ENCODE peak calls at places on chromosomes 4 and X, in six cellular contexts. P is stimulated activated naive CD8-positive, alpha-beta T cell treated with anti-CD3 and anti-CD28 coated beads, Interleukin-15, Interleukin-2, amounts not matched to agents 100 U/mL and 50 U/mL, for 24 hours; K is activated naive CD8-positive, alpha-beta T cell treated with anti-CD3 and anti-CD28 coated beads, Interleukin-2, amount 50 U/mL, for 24 hours; Y is right cardiac atrium; S is CD4-positive, alpha-beta T cell; L is upper lobe of right lung. D is an unnamed sample.
A peak's percentile ranks its signal among the peaks of the same experiment; 100 is the strongest.

GRCh38 chr4:5019796-5020195 is 538 bp upstream of the CYTL1 start:
- ATAC-seq in L (no peak), S (no peak), P (no peak), Y (no peak), K (no peak), D (no peak)

GRCh38 chr4:73864973-73865372 is 4.2 kb upstream of the CXCL1 start:
- ATAC-seq in P (no peak), L (no peak), Y (peak; percentile 50), S (no peak), K (no peak), D (no peak)

GRCh38 chrX:37686348-37686736 is 751 bp downstream of the XK start:
- ATAC-seq in K (no peak), L (no peak), P (no peak), S (no peak), Y (no peak), D (no peak)

GRCh38 chrX:37672563-37672962 is 13.0 kb upstream of the XK start:
- ATAC-seq in K (no peak), S (no peak), P (no peak), L (no peak), Y (no peak), D (no peak)

GRCh38 chrX:124337916-124338315 is 5.5 kb downstream of the TEX13D start:
- ATAC-seq in K (peak; percentile 35), Y (no peak), P (no peak), L (no peak), S (no peak), D (no peak)

GRCh38 chrX:22674947-22675346 is 324.8 kb upstream of the DDX53 start:
- ATAC-seq in S (no peak), Y (no peak), L (no peak), P (no peak), K (no peak), D (no peak)

GRCh38 chr4:158856852-158857251 is 88.0 kb downstream of the FNIP2 start:
- ATAC-seq in P (peak; percentile 72), Y (peak; percentile 78), K (no peak), S (peak; percentile 59), L (peak; percentile 72), D (peak; percentile 73)

GRCh38 chrX:118062817-118063615 is 53.6 kb downstream of the KLHL13 start:
- ATAC-seq in P (no peak), K (no peak), L (no peak), Y (no peak), S (no peak), D (no peak)

GRCh38 chr4:182245541-182246245 is 2.5 kb downstream of the TENM3 start:
- ATAC-seq in P (no peak), S (no peak), K (no peak), L (no peak), Y (no peak), D (no peak)

GRCh38 chrX:108156082-108156481 is 64.5 kb downstream of the ATG4A start:
- ATAC-seq in P (no peak), L (no peak), S (no peak), Y (no peak), K (no peak), D (no peak)

GRCh38 chrX:97494756-97495372 is 611.2 kb downstream of the RPA4 start:
- ATAC-seq in Y (no peak), L (no peak), P (peak; percentile 81), K (peak; percentile 81), S (no peak), D (no peak)

GRCh38 chrX:123988423-123989116 is 27.1 kb downstream of the STAG2 start:
- ATAC-seq in L (no peak), Y (no peak), K (no peak), S (no peak), P (no peak), D (no peak)

GRCh38 chr4:188015025-188015778 is 19.6 kb downstream of the ZFP42 start:
- ATAC-seq in K (no peak), Y (no peak), S (no peak), P (no peak), L (peak; percentile 61), D (no peak)

GRCh38 chr4:69583543-69583942 is 55.9 kb downstream of the UGT2A2 start:
- ATAC-seq in K (no peak), S (no peak), Y (no peak), L (no peak), P (no peak), D (no peak)

GRCh38 chrX:11757729-11758399 is at the start of gene MSL3:
- ATAC-seq in L (peak; percentile 86), P (peak; percentile 33), S (peak; percentile 43), Y (peak; percentile 79), K (peak; percentile 26), D (peak; percentile 75)

GRCh38 chrX:28398352-28398751 is 188.9 kb upstream of the IL1RAPL1 start:
- ATAC-seq in Y (no peak), S (no peak), L (no peak), P (no peak), K (no peak), D (no peak)

GRCh38 chr4:83340692-83341343 is 6.2 kb upstream of the HPSE start:
- ATAC-seq in S (peak; percentile 58), P (peak; percentile 99), L (no peak), Y (no peak), K (peak; percentile 99), D (no peak)

GRCh38 chr4:147808447-147808846 is 76.6 kb downstream of the ARHGAP10 start:
- ATAC-seq in Y (no peak), P (no peak), L (peak; percentile 84), K (no peak), S (no peak), D (no peak)

GRCh38 chrX:129741880-129742758 is 3.3 kb downstream of the XPNPEP2 start:
- ATAC-seq in K (no peak), P (no peak), Y (peak; percentile 45), S (no peak), L (no peak), D (no peak)

GRCh38 chr4:81635747-81636146 is 164.0 kb upstream of the RASGEF1B start:
- ATAC-seq in Y (peak; percentile 44), K (no peak), P (no peak), L (peak; percentile 90), S (no peak), D (peak; percentile 90)

GRCh38 chr4:7169134-7169533 is 23.2 kb upstream of the SORCS2 start:
- ATAC-seq in S (no peak), L (no peak), Y (no peak), P (no peak), K (no peak), D (no peak)

GRCh38 chrX:96182366-96182765 is 502.3 kb upstream of the DIAPH2 start:
- ATAC-seq in L (no peak), K (no peak), S (no peak), P (no peak), Y (no peak), D (no peak)

GRCh38 chr4:60078984-60079383 is 1121.1 kb upstream of the ADGRL3 start:
- ATAC-seq in Y (no peak), P (no peak), S (no peak), L (no peak), K (no peak), D (no peak)

GRCh38 chrX:139495324-139495723 is 35.2 kb upstream of the F9 start:
- ATAC-seq in P (no peak), Y (no peak), S (no peak), K (no peak), L (no peak), D (no peak)

GRCh38 chr4:25029479-25030282 is 1.1 kb downstream of the LGI2 start:
- ATAC-seq in S (no peak), K (no peak), L (peak; percentile 42), P (peak; percentile 23), Y (peak; percentile 10), D (no peak)

GRCh38 chr4:186029731-186030421 is 39.1 kb upstream of the TLR3 start:
- ATAC-seq in K (no peak), L (peak; percentile 80), S (no peak), Y (peak; percentile 95), P (no peak), D (no peak)

GRCh38 chrX:10971176-10971575 is 140.0 kb upstream of the HCCS start:
- ATAC-seq in P (no peak), S (no peak), L (no peak), K (no peak), Y (no peak), D (no peak)

GRCh38 chr4:8526363-8526855 is 53.8 kb upstream of the GPR78 start:
- ATAC-seq in P (no peak), Y (no peak), L (no peak), S (no peak), K (no peak), D (no peak)

GRCh38 chr4:41832961-41833360 is 84.4 kb upstream of the PHOX2B start:
- ATAC-seq in S (no peak), P (no peak), Y (no peak), L (no peak), K (no peak), D (no peak)

GRCh38 chrX:10012776-10013175 is 45.6 kb downstream of the CLDN34 start:
- ATAC-seq in K (no peak), S (no peak), L (no peak), P (no peak), Y (no peak), D (no peak)

GRCh38 chr4:75644095-75644494 is 13.8 kb upstream of the CDKL2 start:
- ATAC-seq in S (no peak), Y (no peak), L (peak; percentile 68), P (no peak), K (no peak), D (no peak)

GRCh38 chr4:92264163-92264562 is 39.6 kb upstream of the GRID2 start:
- ATAC-seq in K (no peak), L (no peak), P (no peak), S (no peak), Y (no peak), D (no peak)

GRCh38 chr4:148273501-148273986 is 168.7 kb downstream of the NR3C2 start:
- ATAC-seq in L (peak; percentile 43), K (no peak), Y (peak; percentile 63), S (no peak), P (peak; percentile 32), D (no peak)

GRCh38 chr4:119097282-119097900 is 38.2 kb upstream of the MYOZ2 start:
- ATAC-seq in Y (no peak), S (no peak), K (no peak), L (no peak), P (no peak), D (no peak)

GRCh38 chrX:93673869-93674271 is at the start of gene FAM133A:
- ATAC-seq in P (no peak), Y (peak; percentile 79), K (no peak), L (no peak), S (peak; percentile 55), D (no peak)

GRCh38 chrX:54695231-54695630 is 102.8 kb downstream of the ITIH6 start:
- ATAC-seq in P (no peak), Y (no peak), K (no peak), L (no peak), S (no peak), D (no peak)

GRCh38 chr4:20260821-20261220 is 9.1 kb downstream of the SLIT2 start:
- ATAC-seq in Y (no peak), K (no peak), S (no peak), L (no peak), P (no peak), D (no peak)

GRCh38 chr4:157459789-157460188 is 239.3 kb downstream of the GRIA2 start:
- ATAC-seq in P (no peak), L (no peak), S (no peak), Y (no peak), K (no peak), D (no peak)

D was measured in stimulated activated memory B cell treated with anti-CD40 and anti-IgM and Interleukin-4, amounts not matched to agents 10 μg/mL and 1 μg/mL and 100 μg/mL, for 72 hours.